ENCODE peak calls at places on chromosome 20, in six cellular contexts. One of them, this sample, is unnamed.
A peak's percentile ranks its signal among the peaks of the same experiment; 100 is the strongest.

GRCh38 chr20:43849496-43850197 is 65.0 kb upstream of the TOX2 start:
- DNase-seq in GM23338: no peak
- DNase-seq in PC-9: peak; percentile 83
- DNase-seq in neuronal stem cell: no peak
- DNase-seq in HepG2: no peak
- DNase-seq in mammary epithelial cell: peak; percentile 35
- DNase-seq in this sample: peak; percentile 76

GRCh38 chr20:35000922-35001595 is 45.4 kb downstream of the MYH7B start:
- DNase-seq in GM23338: no peak
- DNase-seq in PC-9: no peak
- DNase-seq in HepG2: no peak
- DNase-seq in neuronal stem cell: no peak
- DNase-seq in mammary epithelial cell: no peak
- DNase-seq in this sample: no peak

GRCh38 chr20:25070821-25071473 is 11.0 kb downstream of the VSX1 start:
- DNase-seq in GM23338: no peak
- DNase-seq in HepG2: no peak
- DNase-seq in PC-9: no peak
- DNase-seq in neuronal stem cell: no peak
- DNase-seq in mammary epithelial cell: no peak
- DNase-seq in this sample: no peak

GRCh38 chr20:47233333-47234188 is 122.9 kb downstream of the ZMYND8 start:
- DNase-seq in neuronal stem cell: no peak
- DNase-seq in GM23338: no peak
- DNase-seq in PC-9: no peak
- DNase-seq in HepG2: peak; percentile 100
- DNase-seq in mammary epithelial cell: no peak
- DNase-seq in this sample: no peak

GRCh38 chr20:43448748-43449535 is 8.8 kb upstream of the SRSF6 start:
- DNase-seq in neuronal stem cell: peak; percentile 26
- DNase-seq in GM23338: peak; percentile 76
- DNase-seq in PC-9: no peak
- DNase-seq in HepG2: peak; percentile 70
- DNase-seq in mammary epithelial cell: peak; percentile 26
- DNase-seq in this sample: peak; percentile 74

GRCh38 chr20:20465259-20465658 is 97.4 kb downstream of the INSM1 start:
- DNase-seq in PC-9: no peak
- DNase-seq in neuronal stem cell: no peak
- DNase-seq in mammary epithelial cell: no peak
- DNase-seq in HepG2: no peak
- DNase-seq in GM23338: peak; percentile 84
- DNase-seq in this sample: peak; percentile 25

GRCh38 chr20:47758517-47759450 is 26.5 kb downstream of the SULF2 start:
- DNase-seq in mammary epithelial cell: no peak
- DNase-seq in HepG2: peak; percentile 43
- DNase-seq in GM23338: no peak
- DNase-seq in PC-9: no peak
- DNase-seq in neuronal stem cell: no peak
- DNase-seq in this sample: no peak

GRCh38 chr20:19137641-19138040 is 74.8 kb upstream of the SLC24A3 start:
- DNase-seq in HepG2: no peak
- DNase-seq in GM23338: no peak
- DNase-seq in mammary epithelial cell: no peak
- DNase-seq in neuronal stem cell: no peak
- DNase-seq in PC-9: no peak
- DNase-seq in this sample: peak; percentile 52

GRCh38 chr20:34473262-34473883 is 42.8 kb upstream of the DYNLRB1 start:
- DNase-seq in HepG2: peak; percentile 72
- DNase-seq in neuronal stem cell: peak; percentile 27
- DNase-seq in GM23338: peak; percentile 71
- DNase-seq in mammary epithelial cell: peak; percentile 16
- DNase-seq in PC-9: no peak
- DNase-seq in this sample: peak; percentile 52

GRCh38 chr20:16641511-16641910 is 68.3 kb upstream of the KIF16B start:
- DNase-seq in GM23338: no peak
- DNase-seq in HepG2: no peak
- DNase-seq in mammary epithelial cell: no peak
- DNase-seq in neuronal stem cell: no peak
- DNase-seq in PC-9: no peak
- DNase-seq in this sample: no peak

GRCh38 chr20:17934141-17934862 is 34.3 kb downstream of the SNX5 start:
- DNase-seq in mammary epithelial cell: no peak
- DNase-seq in PC-9: no peak
- DNase-seq in neuronal stem cell: no peak
- DNase-seq in HepG2: no peak
- DNase-seq in GM23338: peak; percentile 66
- DNase-seq in this sample: no peak

GRCh38 chr20:6765469-6766058 is 1.9 kb upstream of the BMP2 start:
- DNase-seq in PC-9: peak; percentile 53
- DNase-seq in neuronal stem cell: peak; percentile 57
- DNase-seq in mammary epithelial cell: peak; percentile 59
- DNase-seq in GM23338: peak; percentile 59
- DNase-seq in HepG2: peak; percentile 77
- DNase-seq in this sample: peak; percentile 72

GRCh38 chr20:43842126-43843020 is 72.3 kb upstream of the TOX2 start:
- DNase-seq in neuronal stem cell: no peak
- DNase-seq in mammary epithelial cell: no peak
- DNase-seq in GM23338: no peak
- DNase-seq in HepG2: no peak
- DNase-seq in PC-9: no peak
- DNase-seq in this sample: no peak

DNA sequence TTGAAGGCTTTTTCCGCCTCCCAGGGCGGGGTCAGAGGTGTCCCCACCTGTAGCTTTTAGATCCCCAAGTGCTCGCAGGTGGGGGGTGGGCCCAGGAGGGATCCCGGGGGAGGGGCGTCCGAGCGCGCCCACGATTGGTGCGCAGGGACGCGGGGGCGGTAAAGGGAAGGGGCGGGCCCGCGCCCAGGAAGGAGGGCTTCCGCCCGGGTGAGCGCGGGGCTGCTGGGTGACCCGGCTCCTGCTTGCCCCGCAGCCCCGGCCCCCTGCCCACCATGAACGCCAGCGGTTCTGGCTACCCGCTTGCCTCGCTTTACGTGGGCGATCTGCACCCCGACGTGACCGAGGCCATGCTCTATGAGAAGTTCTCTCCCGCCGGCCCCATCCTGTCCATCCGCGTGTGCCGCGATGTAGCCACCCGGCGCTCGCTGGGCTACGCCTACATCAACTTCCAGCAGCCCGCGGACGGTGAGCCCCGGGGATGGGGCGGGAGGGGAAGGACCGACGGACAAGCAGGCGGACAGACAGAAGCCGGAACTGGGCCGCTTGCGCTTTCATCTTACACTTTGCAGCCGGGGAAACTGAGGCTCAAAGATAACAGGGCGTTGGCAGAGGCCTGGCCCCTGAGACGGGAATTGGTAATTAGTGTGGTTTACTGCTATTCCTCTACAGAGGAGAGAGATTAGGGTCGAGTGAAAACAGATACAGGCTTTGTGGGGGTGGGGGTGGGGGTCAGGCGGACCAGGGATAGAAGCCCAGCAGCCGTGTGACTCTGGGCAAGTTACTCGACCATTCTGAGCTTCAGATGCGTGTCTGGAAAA is at the start of gene PABPC1L:
- DNase-seq in GM23338: peak; percentile 96
- DNase-seq in PC-9: peak; percentile 76
- DNase-seq in mammary epithelial cell: peak; percentile 77
- DNase-seq in neuronal stem cell: peak; percentile 51
- DNase-seq in HepG2: peak; percentile 78
- DNase-seq in this sample: peak; percentile 79
- H2AFZ ChIP-seq in GM23338: peak within 1 kb of the TSS; percentile 63
- H2AFZ ChIP-seq in PC-9: peak within 1 kb of the TSS; percentile 81
- H2AFZ ChIP-seq in mammary epithelial cell: peak within 1 kb of the TSS; percentile 79
- H2AFZ ChIP-seq in neuronal stem cell: peak within 1 kb of the TSS; percentile 78
- H2AFZ ChIP-seq in HepG2: peak within 1 kb of the TSS; percentile 32
- H2AFZ ChIP-seq in this sample: peak within 1 kb of the TSS; percentile 73

DNA sequence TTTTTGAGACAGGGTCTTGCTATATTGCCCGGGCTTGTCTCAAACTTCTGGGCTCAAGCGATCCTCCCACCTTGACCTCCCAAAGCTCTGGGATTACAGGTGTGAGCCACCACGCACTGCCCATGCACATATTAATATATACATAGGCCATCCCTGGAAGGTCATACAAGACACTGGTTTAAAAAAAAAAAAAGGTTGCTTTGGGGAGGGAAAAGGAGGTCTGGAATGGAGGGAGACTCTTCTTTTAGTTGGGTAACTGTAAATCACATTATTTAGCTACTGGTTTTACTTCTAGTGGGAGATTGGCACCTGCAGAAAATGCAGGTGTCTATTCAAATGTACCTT is 4.1 kb upstream of the SNAI1 start:
- DNase-seq in PC-9: peak; percentile 29
- DNase-seq in HepG2: no peak
- DNase-seq in neuronal stem cell: no peak
- DNase-seq in GM23338: no peak
- DNase-seq in mammary epithelial cell: no peak
- DNase-seq in this sample: no peak
- H2AFZ ChIP-seq in PC-9: no peak overlapping the region
- H2AFZ ChIP-seq in HepG2: no peak overlapping the region
- H2AFZ ChIP-seq in neuronal stem cell: peak overlapping the region; percentile 97
- H2AFZ ChIP-seq in GM23338: no peak overlapping the region
- H2AFZ ChIP-seq in mammary epithelial cell: peak overlapping the region; percentile 95
- H2AFZ ChIP-seq in this sample: peak overlapping the region; percentile 74

GRCh38 chr20:23340524-23340923 is 10.1 kb upstream of the NXT1 start:
- DNase-seq in neuronal stem cell: no peak
- DNase-seq in HepG2: peak; percentile 77
- DNase-seq in PC-9: peak; percentile 59
- DNase-seq in GM23338: peak; percentile 80
- DNase-seq in mammary epithelial cell: peak; percentile 49
- DNase-seq in this sample: peak; percentile 82
- H2AFZ ChIP-seq in neuronal stem cell: no peak overlapping the region
- H2AFZ ChIP-seq in HepG2: no peak overlapping the region
- H2AFZ ChIP-seq in PC-9: no peak overlapping the region
- H2AFZ ChIP-seq in GM23338: no peak overlapping the region
- H2AFZ ChIP-seq in mammary epithelial cell: no peak overlapping the region
- H2AFZ ChIP-seq in this sample: no peak overlapping the region

GRCh38 chr20:10080554-10080953 is 45.8 kb downstream of the ANKEF1 start:
- DNase-seq in neuronal stem cell: no peak
- DNase-seq in GM23338: no peak
- DNase-seq in mammary epithelial cell: no peak
- DNase-seq in PC-9: no peak
- DNase-seq in HepG2: no peak
- DNase-seq in this sample: no peak
- H2AFZ ChIP-seq in neuronal stem cell: no peak overlapping the region
- H2AFZ ChIP-seq in GM23338: no peak overlapping the region
- H2AFZ ChIP-seq in mammary epithelial cell: peak overlapping the region; percentile 60
- H2AFZ ChIP-seq in PC-9: no peak overlapping the region
- H2AFZ ChIP-seq in HepG2: no peak overlapping the region
- H2AFZ ChIP-seq in this sample: no peak overlapping the region

GRCh38 chr20:31869942-31870702 is at the start of the genes DUSP15 and TTLL9:
- DNase-seq in HepG2: no peak
- DNase-seq in neuronal stem cell: peak; percentile 42
- DNase-seq in PC-9: no peak
- DNase-seq in mammary epithelial cell: no peak
- DNase-seq in GM23338: peak; percentile 67
- DNase-seq in this sample: no peak
- H2AFZ ChIP-seq in HepG2: peak within 1 kb of the TSS; percentile 1
- H2AFZ ChIP-seq in neuronal stem cell: peak within 1 kb of the TSS; percentile 89
- H2AFZ ChIP-seq in PC-9: no peak within 1 kb of the TSS
- H2AFZ ChIP-seq in mammary epithelial cell: peak within 1 kb of the TSS; percentile 82
- H2AFZ ChIP-seq in GM23338: peak within 1 kb of the TSS; percentile 100
- H2AFZ ChIP-seq in this sample: peak within 1 kb of the TSS; percentile 74

GRCh38 chr20:37290158-37290810 is 829 bp downstream of the MANBAL start:
- DNase-seq in PC-9: no peak
- DNase-seq in neuronal stem cell: no peak
- DNase-seq in HepG2: no peak
- DNase-seq in mammary epithelial cell: no peak
- DNase-seq in GM23338: no peak
- DNase-seq in this sample: no peak
- H2AFZ ChIP-seq in PC-9: peak overlapping the region; percentile 95
- H2AFZ ChIP-seq in neuronal stem cell: peak overlapping the region; percentile 92
- H2AFZ ChIP-seq in HepG2: no peak overlapping the region
- H2AFZ ChIP-seq in mammary epithelial cell: no peak overlapping the region
- H2AFZ ChIP-seq in GM23338: peak overlapping the region; percentile 39
- H2AFZ ChIP-seq in this sample: peak overlapping the region; percentile 78

GRCh38 chr20:53547664-53548239 is 45.9 kb downstream of the ZNF217 start:
- DNase-seq in GM23338: peak; percentile 90
- DNase-seq in mammary epithelial cell: peak; percentile 41
- DNase-seq in neuronal stem cell: peak; percentile 61
- DNase-seq in PC-9: peak; percentile 51
- DNase-seq in HepG2: peak; percentile 84
- DNase-seq in this sample: peak; percentile 95
- H2AFZ ChIP-seq in GM23338: peak overlapping the region; percentile 34
- H2AFZ ChIP-seq in mammary epithelial cell: no peak overlapping the region
- H2AFZ ChIP-seq in neuronal stem cell: peak overlapping the region; percentile 58
- H2AFZ ChIP-seq in PC-9: no peak overlapping the region
- H2AFZ ChIP-seq in HepG2: no peak overlapping the region
- H2AFZ ChIP-seq in this sample: no peak overlapping the region

GRCh38 chr20:23419657-23419994 is 1.7 kb downstream of the NAPB start:
- DNase-seq in neuronal stem cell: no peak
- DNase-seq in HepG2: no peak
- DNase-seq in PC-9: no peak
- DNase-seq in GM23338: no peak
- DNase-seq in mammary epithelial cell: no peak
- DNase-seq in this sample: no peak
- H2AFZ ChIP-seq in neuronal stem cell: no peak overlapping the region
- H2AFZ ChIP-seq in HepG2: no peak overlapping the region
- H2AFZ ChIP-seq in PC-9: no peak overlapping the region
- H2AFZ ChIP-seq in GM23338: no peak overlapping the region
- H2AFZ ChIP-seq in mammary epithelial cell: peak overlapping the region; percentile 88
- H2AFZ ChIP-seq in this sample: peak overlapping the region; percentile 77

GRCh38 chr20:21981179-21981578 is 275.7 kb downstream of the PAX1 start:
- DNase-seq in PC-9: no peak
- DNase-seq in GM23338: no peak
- DNase-seq in mammary epithelial cell: no peak
- DNase-seq in HepG2: no peak
- DNase-seq in neuronal stem cell: no peak
- DNase-seq in this sample: no peak

GRCh38 chr20:21981607-21982344 is 276.3 kb downstream of the PAX1 start:
- DNase-seq in HepG2: peak; percentile 65
- DNase-seq in PC-9: no peak
- DNase-seq in mammary epithelial cell: no peak
- DNase-seq in neuronal stem cell: no peak
- DNase-seq in GM23338: no peak
- DNase-seq in this sample: peak; percentile 17

GRCh38 chr20:21982559-21982958 is 277.1 kb downstream of the PAX1 start:
- DNase-seq in GM23338: no peak
- DNase-seq in mammary epithelial cell: no peak
- DNase-seq in HepG2: no peak
- DNase-seq in PC-9: no peak
- DNase-seq in neuronal stem cell: no peak
- DNase-seq in this sample: no peak
- H2AFZ ChIP-seq in GM23338: no peak overlapping the region
- H2AFZ ChIP-seq in mammary epithelial cell: no peak overlapping the region
- H2AFZ ChIP-seq in HepG2: no peak overlapping the region
- H2AFZ ChIP-seq in PC-9: no peak overlapping the region
- H2AFZ ChIP-seq in neuronal stem cell: no peak overlapping the region
- H2AFZ ChIP-seq in this sample: no peak overlapping the region

GRCh38 chr20:41425180-41425884 is 58.7 kb upstream of the EMILIN3 start:
- DNase-seq in mammary epithelial cell: no peak
- DNase-seq in PC-9: no peak
- DNase-seq in neuronal stem cell: no peak
- DNase-seq in HepG2: peak; percentile 86
- DNase-seq in GM23338: no peak
- DNase-seq in this sample: no peak

GRCh38 chr20:41424546-41424945 is 57.9 kb upstream of the EMILIN3 start:
- DNase-seq in PC-9: no peak
- DNase-seq in mammary epithelial cell: no peak
- DNase-seq in GM23338: no peak
- DNase-seq in neuronal stem cell: no peak
- DNase-seq in HepG2: no peak
- DNase-seq in this sample: no peak

GRCh38 chr20:41423026-41423425 is 56.4 kb upstream of the EMILIN3 start:
- DNase-seq in mammary epithelial cell: no peak
- DNase-seq in PC-9: no peak
- DNase-seq in neuronal stem cell: no peak
- DNase-seq in GM23338: no peak
- DNase-seq in HepG2: no peak
- DNase-seq in this sample: no peak

GRCh38 chr20:41426361-41426900 is 59.8 kb upstream of the EMILIN3 start:
- DNase-seq in neuronal stem cell: no peak
- DNase-seq in GM23338: no peak
- DNase-seq in PC-9: no peak
- DNase-seq in HepG2: no peak
- DNase-seq in mammary epithelial cell: no peak
- DNase-seq in this sample: no peak

GRCh38 chr20:41424025-41424424 is 57.4 kb upstream of the EMILIN3 start:
- DNase-seq in neuronal stem cell: no peak
- DNase-seq in PC-9: no peak
- DNase-seq in GM23338: no peak
- DNase-seq in mammary epithelial cell: no peak
- DNase-seq in HepG2: no peak
- DNase-seq in this sample: no peak
- H2AFZ ChIP-seq in neuronal stem cell: no peak overlapping the region
- H2AFZ ChIP-seq in PC-9: no peak overlapping the region
- H2AFZ ChIP-seq in GM23338: no peak overlapping the region
- H2AFZ ChIP-seq in mammary epithelial cell: no peak overlapping the region
- H2AFZ ChIP-seq in HepG2: no peak overlapping the region
- H2AFZ ChIP-seq in this sample: no peak overlapping the region